ENCODE peak calls at places on chromosomes 1 and 21, in four cellular contexts. U is foreskin fibroblast, Z is right cardiac atrium, G is fibroblast of pulmonary artery. I is an unnamed sample.

GRCh38 chr1:209624516-209625204 is 27.6 kb downstream of the LAMB3 start:
- DNase-seq in U (no peak), Z (no peak), G (no peak), I (no peak)

GRCh38 chr1:11342677-11343076 is 69.7 kb downstream of the UBIAD1 start:
- DNase-seq in U (no peak), Z (no peak), G (no peak), I (no peak)

GRCh38 chr1:37628026-37628556 is 6.6 kb downstream of the RSPO1 start:
- DNase-seq in U (no peak), Z (no peak), G (no peak), I (no peak)

GRCh38 chr1:43444151-43444826 is 9.4 kb downstream of the HYI start:
- DNase-seq in U (no peak), Z (no peak), G (no peak), I (no peak)

GRCh38 chr1:38173157-38173831 is 126.7 kb upstream of the POU3F1 start:
- DNase-seq in U (no peak), Z (no peak), G (no peak), I (no peak)

GRCh38 chr1:167090289-167090942 is at the start of gene GPA33:
- DNase-seq in U (no peak), Z (no peak), G (no peak), I (no peak)

GRCh38 chr1:19156676-19157075 is 53.4 kb downstream of the UBR4 start:
- DNase-seq in U (no peak), Z (peak; percentile 68), G (peak; percentile 84), I (no peak)

GRCh38 chr1:59703226-59703917 is 111.4 kb upstream of the HOOK1 start:
- DNase-seq in U (peak; percentile 57), Z (no peak), G (peak; percentile 43), I (no peak)

GRCh38 chr1:15620155-15620545 is 2.9 kb downstream of the DDI2 start:
- DNase-seq in U (peak; percentile 42), Z (no peak), G (peak; percentile 57), I (no peak)

GRCh38 chr1:58035523-58035922 is 511.0 kb downstream of the OMA1 start:
- DNase-seq in U (no peak), Z (no peak), G (no peak), I (no peak)

GRCh38 chr1:2650967-2651645 is 18.3 kb upstream of the MMEL1 start:
- DNase-seq in U (no peak), Z (peak; percentile 0), G (no peak), I (peak; percentile 35)

GRCh38 chr1:43321331-43321891 is 16.2 kb upstream of the MPL start:
- DNase-seq in U (no peak), Z (no peak), G (no peak), I (no peak)

GRCh38 chr1:151511636-151512215 is 539 bp downstream of the CGN start:
- DNase-seq in U (no peak), Z (no peak), G (no peak), I (no peak)

GRCh38 chr1:246567258-246568235 is 1.3 kb downstream of the CNST start:
- DNase-seq in U (peak; percentile 78), Z (no peak), G (peak; percentile 76), I (no peak)

GRCh38 chr1:159853417-159853816 is 9.0 kb downstream of the VSIG8 start:
- DNase-seq in U (no peak), Z (no peak), G (no peak), I (no peak)

GRCh38 chr1:198032668-198033067 is 115.5 kb downstream of the LHX9 start:
- DNase-seq in U (no peak), Z (no peak), G (no peak), I (no peak)

GRCh38 chr1:95169544-95169943 is 52.4 kb downstream of the TLCD4 start:
- DNase-seq in U (no peak), Z (no peak), G (no peak), I (no peak)

GRCh38 chr1:212712451-212713303 is 13.0 kb upstream of the BATF3 start:
- DNase-seq in U (no peak), Z (no peak), G (peak; percentile 64), I (no peak)

GRCh38 chr1:75672528-75673393 is 51.7 kb upstream of the ACADM start:
- DNase-seq in U (peak; percentile 58), Z (no peak), G (peak; percentile 77), I (no peak)

GRCh38 chr1:3174487-3175247 is 105.7 kb downstream of the PRDM16 start:
- DNase-seq in U (peak; percentile 12), Z (peak; percentile 72), G (peak; percentile 53), I (no peak)

GRCh38 chr1:176055398-176055797 is 151.7 kb downstream of the COP1 start:
- DNase-seq in U (no peak), Z (no peak), G (no peak), I (no peak)

GRCh38 chr1:115530407-115530806 is 111.4 kb upstream of the VANGL1 start:
- DNase-seq in U (peak; percentile 83), Z (no peak), G (peak; percentile 35), I (no peak)

GRCh38 chr1:92459871-92460320 is 26.8 kb downstream of the GFI1 start:
- DNase-seq in U (no peak), Z (no peak), G (peak; percentile 8), I (no peak)

GRCh38 chr21:31660134-31660565 is 657 bp downstream of the SOD1 start:
- DNase-seq in U (peak; percentile 19), Z (no peak), G (peak; percentile 25), I (no peak)

GRCh38 chr21:31173881-31174555 is 135.7 kb upstream of the KRTAP19-8 start:
- DNase-seq in U (peak; percentile 21), Z (peak; percentile 51), G (no peak), I (no peak)

GRCh38 chr1:175520186-175520585 is 223.2 kb downstream of the TNR start:
- DNase-seq in U (no peak), Z (peak; percentile 24), G (peak; percentile 59), I (no peak)

DNA sequence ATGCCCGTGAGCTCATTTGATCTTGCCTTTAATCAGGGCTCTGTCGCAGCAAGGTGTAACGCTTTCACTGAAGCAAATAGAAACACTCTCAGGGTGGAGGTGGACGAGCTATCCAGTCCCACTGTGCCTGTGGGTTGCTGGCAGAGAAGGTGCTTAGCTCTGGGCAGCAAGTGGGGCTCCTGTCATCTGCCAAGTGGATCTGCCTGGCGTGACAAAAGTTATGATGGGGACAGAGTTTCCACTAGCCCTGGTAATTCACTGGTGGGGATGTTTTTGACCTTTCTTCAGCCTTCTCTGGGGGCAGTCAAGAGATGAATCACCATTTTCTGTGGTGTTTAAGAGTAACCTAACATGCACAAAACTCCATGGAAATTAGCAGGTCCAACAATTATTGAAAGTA is 71.3 kb upstream of the EDEM3 start:
- DNase-seq in U (no peak), Z (no peak), G (no peak), I (no peak)
- H3K4me3 ChIP-seq in U (no peak overlapping the region), Z (no peak overlapping the region), G (no peak overlapping the region), I (no peak overlapping the region)

GRCh38 chr1:1305300-1306069 is 2.2 kb downstream of the ACAP3 start:
- DNase-seq in U (peak; percentile 76), Z (peak; percentile 83), G (peak; percentile 70), I (peak; percentile 90)
- H3K4me3 ChIP-seq in U (peak overlapping the region; percentile 84), Z (peak overlapping the region; percentile 0), G (peak overlapping the region; percentile 72), I (peak overlapping the region; percentile 15)

GRCh38 chr1:118158918-118159317 is 26.1 kb downstream of the SPAG17 start:
- DNase-seq in U (peak; percentile 64), Z (no peak), G (peak; percentile 41), I (no peak)
- H3K4me3 ChIP-seq in U (no peak overlapping the region), Z (no peak overlapping the region), G (no peak overlapping the region), I (no peak overlapping the region)

DNA sequence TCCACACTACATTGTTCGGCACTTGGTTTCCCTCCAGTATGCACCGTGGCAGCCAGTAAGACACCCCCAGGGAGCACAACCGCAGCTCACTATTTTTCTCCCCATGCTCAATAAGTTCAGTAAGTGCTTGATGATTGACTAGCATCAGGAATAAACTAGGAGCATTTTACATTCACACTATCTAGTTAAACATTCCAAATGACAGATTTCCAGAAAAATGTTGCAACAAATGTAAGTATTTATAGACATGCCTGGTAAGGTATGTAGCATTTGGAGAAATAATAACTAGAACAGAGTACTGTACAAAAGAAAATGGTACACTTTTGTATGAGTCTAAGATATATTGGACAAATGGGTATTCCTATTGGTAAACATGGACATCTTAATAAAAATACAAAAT is 92.9 kb downstream of the SLC45A1 start:
- DNase-seq in U (no peak), Z (no peak), G (peak; percentile 44), I (no peak)
- H3K4me3 ChIP-seq in U (no peak overlapping the region), Z (no peak overlapping the region), G (no peak overlapping the region), I (no peak overlapping the region)

DNA sequence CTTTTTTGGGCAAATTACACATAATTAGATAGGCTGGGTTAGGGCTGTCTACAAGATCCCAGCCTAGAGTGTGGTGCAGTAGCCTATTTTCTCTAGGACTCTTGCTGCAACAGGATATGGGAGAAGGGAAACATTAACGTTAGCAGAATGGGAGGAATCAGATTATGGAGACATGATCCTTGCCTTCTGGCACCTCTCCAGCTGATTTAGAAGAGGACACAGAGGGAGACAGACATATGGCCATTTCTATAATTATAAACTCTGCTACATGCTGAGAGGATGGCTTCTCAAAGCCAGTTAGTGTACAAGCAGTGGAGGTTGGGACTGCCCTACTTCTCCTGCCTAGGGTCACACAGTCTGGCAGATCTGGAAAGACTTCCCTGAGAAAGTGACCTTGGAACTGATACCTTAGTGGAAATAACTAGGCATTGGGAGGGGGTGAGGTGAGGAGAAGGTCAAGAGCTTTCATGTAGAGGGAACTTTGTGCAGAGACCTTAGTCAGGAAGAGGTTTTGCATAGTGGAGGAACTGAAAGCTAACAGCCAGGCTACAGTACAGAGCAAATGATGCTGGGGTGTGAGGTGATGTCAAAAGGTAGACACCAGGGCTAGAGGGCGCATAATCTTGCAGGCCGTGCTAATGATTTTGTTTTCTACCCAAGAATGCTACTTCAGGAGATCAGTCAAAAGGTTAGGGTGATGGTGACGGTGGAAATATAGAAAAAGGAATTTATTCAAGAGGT is 1.2 kb upstream of the CD1D start:
- DNase-seq in U (no peak), Z (no peak), G (no peak), I (no peak)
- H3K4me3 ChIP-seq in U (no peak overlapping the region), Z (no peak overlapping the region), G (no peak overlapping the region), I (no peak overlapping the region)

GRCh38 chr1:185315364-185316108 is 1.5 kb downstream of the IVNS1ABP start:
- DNase-seq in U (no peak), Z (no peak), G (no peak), I (no peak)

GRCh38 chr1:185312361-185312760 is 4.7 kb downstream of the IVNS1ABP start:
- DNase-seq in U (no peak), Z (no peak), G (no peak), I (no peak)

GRCh38 chr1:185311589-185312225 is 5.3 kb downstream of the IVNS1ABP start:
- DNase-seq in U (no peak), Z (no peak), G (no peak), I (no peak)

GRCh38 chr1:185316163-185317033 is 645 bp downstream of the IVNS1ABP start:
- DNase-seq in U (peak; percentile 91), Z (peak; percentile 96), G (peak; percentile 90), I (peak; percentile 93)

DNA sequence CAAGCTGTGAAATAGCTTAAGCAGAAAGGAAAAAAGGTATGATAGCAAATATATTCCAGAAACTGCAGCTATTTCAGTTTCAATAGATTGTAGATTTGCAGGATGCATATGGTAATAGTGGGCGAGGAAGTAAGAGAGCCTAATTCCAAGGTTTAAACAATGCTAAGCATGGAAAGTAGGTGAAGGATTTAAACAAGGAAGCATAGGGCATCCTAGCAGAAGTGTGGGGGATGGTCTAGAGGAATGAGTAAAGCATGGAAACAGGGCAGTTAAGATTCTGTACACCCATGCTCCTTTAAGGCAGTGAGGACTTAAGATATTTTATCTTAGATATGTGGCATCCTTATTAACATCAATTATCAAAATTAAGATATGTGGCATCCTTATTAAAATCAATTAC is 2.6 kb downstream of the IVNS1ABP start:
- DNase-seq in U (no peak), Z (no peak), G (no peak), I (no peak)
- H3K4me3 ChIP-seq in U (peak overlapping the region; percentile 87), Z (peak overlapping the region; percentile 31), G (peak overlapping the region; percentile 94), I (peak overlapping the region; percentile 86)

I was measured in RWPE2.